ENCODE peak calls at places on chromosomes 2 and 18, in seven cellular contexts. X is NCI-H1105, Q is activated T-helper 1 cell treated with Interleukin-2 at 50 U/mL for 16 hours, Z is A549, E is BJ, M is HFF-Myc, R is caudate nucleus. A is an unnamed sample.

GRCh38 chr2:168190590-168191336 is 56.6 kb downstream of the STK39 start:
- DNase-seq in X (no peak), Q (no peak), Z (no peak), E (no peak), M (no peak), R (no peak), A (no peak)

GRCh38 chr2:10810175-10811161 is 2.1 kb downstream of the PDIA6 start:
- DNase-seq in X (no peak), Q (no peak), Z (no peak), E (no peak), M (no peak), R (no peak), A (no peak)

GRCh38 chr2:212926948-212927347 is 224.5 kb downstream of the IKZF2 start:
- DNase-seq in X (no peak), Q (no peak), Z (no peak), E (no peak), M (no peak), R (peak), A (no peak)

GRCh38 chr2:1494906-1495305 is 81.6 kb downstream of the TPO start:
- DNase-seq in X (no peak), Q (no peak), Z (no peak), E (no peak), M (no peak), R (no peak), A (no peak)

GRCh38 chr2:101759162-101759561 is 61.7 kb downstream of the MAP4K4 start:
- DNase-seq in X (no peak), Q (no peak), Z (peak), E (peak), M (peak), R (no peak), A (no peak)

GRCh38 chr18:44507729-44508325 is 172.9 kb upstream of the SETBP1 start:
- DNase-seq in X (no peak), Q (no peak), Z (no peak), E (no peak), M (no peak), R (no peak), A (peak)

GRCh38 chr2:9778012-9778411 is 65.3 kb upstream of the TAF1B start:
- DNase-seq in X (no peak), Q (no peak), Z (peak), E (no peak), M (no peak), R (no peak), A (no peak)

GRCh38 chr2:46335404-46335965 is 38.3 kb downstream of the EPAS1 start:
- DNase-seq in X (no peak), Q (no peak), Z (peak), E (no peak), M (no peak), R (peak), A (no peak)

GRCh38 chr2:239648607-239649006 is 247.8 kb upstream of the HDAC4 start:
- DNase-seq in X (no peak), Q (no peak), Z (no peak), E (no peak), M (no peak), R (no peak), A (no peak)